ENCODE peak calls at places on chromosome 13, in ten cellular contexts. R, P, S, V, G, U, L, O, Z and C are unnamed samples.

GRCh38 chr13:114298866-114299265 is 15.4 kb upstream of the CHAMP1 start:
- DNase-seq in O (no peak), L (no peak), R (no peak), V (no peak), Z (no peak), P (peak; percentile 55), U (no peak), S (no peak), G (no peak), C (no peak)

GRCh38 chr13:93620366-93620765 is 393.8 kb downstream of the GPC6 start:
- DNase-seq in U (no peak), Z (no peak), O (no peak), L (no peak), V (no peak), G (no peak), P (peak; percentile 42), R (no peak), S (no peak), C (no peak)

GRCh38 chr13:28301839-28302238 is 163.5 kb downstream of the PAN3 start:
- DNase-seq in S (no peak), P (no peak), V (no peak), U (no peak), L (no peak), Z (no peak), G (no peak), O (no peak), R (no peak), C (no peak)

GRCh38 chr13:51225034-51225433 is 2.8 kb downstream of the FAM124A start:
- DNase-seq in O (no peak), R (no peak), U (no peak), P (no peak), S (no peak), V (no peak), G (no peak), Z (no peak), L (no peak), C (no peak)

GRCh38 chr13:114049026-114049425 is 75.2 kb upstream of the C13orf46 start:
- DNase-seq in O (no peak), G (no peak), Z (no peak), L (no peak), U (no peak), P (no peak), V (no peak), S (peak; percentile 79), R (no peak), C (no peak)

GRCh38 chr13:107144432-107144831 is 576.5 kb upstream of the ARGLU1 start:
- DNase-seq in R (no peak), U (no peak), S (no peak), V (peak; percentile 27), Z (no peak), G (no peak), P (peak; percentile 11), O (no peak), L (no peak), C (no peak)

GRCh38 chr13:42894765-42895181 is 97.3 kb downstream of the EPSTI1 start:
- DNase-seq in Z (no peak), L (peak; percentile 30), V (peak; percentile 36), U (no peak), P (peak; percentile 6), R (no peak), S (no peak), O (no peak), G (no peak), C (no peak)

GRCh38 chr13:27853871-27854270 is 61.6 kb downstream of the GSX1 start:
- DNase-seq in P (no peak), R (no peak), Z (no peak), G (no peak), S (no peak), V (no peak), O (no peak), L (no peak), U (no peak), C (no peak)

GRCh38 chr13:47256618-47257017 is 359.8 kb upstream of the HTR2A start:
- DNase-seq in O (no peak), P (peak; percentile 91), R (no peak), Z (no peak), V (peak; percentile 93), L (no peak), G (no peak), S (no peak), U (no peak), C (no peak)

GRCh38 chr13:71577127-71577526 is 289.9 kb downstream of the DACH1 start:
- DNase-seq in P (peak; percentile 74), Z (no peak), R (no peak), G (no peak), V (no peak), U (no peak), O (no peak), S (no peak), L (no peak), C (no peak)

GRCh38 chr13:42011601-42012401 is 36.6 kb upstream of the DGKH start:
- DNase-seq in L (peak; percentile 12), P (no peak), V (no peak), R (no peak), O (no peak), U (no peak), G (peak; percentile 61), S (peak; percentile 37), Z (peak; percentile 14), C (peak; percentile 53)

GRCh38 chr13:75414036-75414827 is 67.7 kb downstream of the TBC1D4 start:
- DNase-seq in U (no peak), O (no peak), P (no peak), L (no peak), S (no peak), Z (no peak), V (no peak), R (no peak), G (no peak), C (no peak)
- H3K4me1 ChIP-seq in U (no peaks in the 10 kb centered on the region), O (peaks cover 19% of the 10 kb centered on the region), P (peaks cover 8% of the 10 kb centered on the region), L (peaks cover 44% of the 10 kb centered on the region), S (no peaks in the 10 kb centered on the region), Z (no peaks in the 10 kb centered on the region), V (peaks cover 11% of the 10 kb centered on the region), R (peaks cover 13% of the 10 kb centered on the region), G (no peaks in the 10 kb centered on the region), C (peaks cover 35% of the 10 kb centered on the region)

GRCh38 chr13:110404321-110404720 is 97.2 kb downstream of the COL4A2 start:
- DNase-seq in O (no peak), R (no peak), G (no peak), Z (no peak), V (no peak), S (no peak), P (no peak), U (no peak), L (no peak), C (no peak)

GRCh38 chr13:110407531-110407930 is 100.4 kb downstream of the COL4A2 start:
- DNase-seq in G (no peak), R (no peak), U (no peak), V (no peak), L (no peak), Z (no peak), O (no peak), S (no peak), P (no peak), C (no peak)

GRCh38 chr13:110407021-110407420 is 99.9 kb downstream of the COL4A2 start:
- DNase-seq in L (no peak), G (no peak), Z (no peak), O (no peak), U (no peak), S (no peak), V (no peak), P (no peak), R (no peak), C (no peak)

GRCh38 chr13:110403721-110404120 is 96.6 kb downstream of the COL4A2 start:
- DNase-seq in G (no peak), V (peak; percentile 67), S (no peak), O (no peak), R (no peak), P (peak; percentile 83), U (no peak), L (no peak), Z (no peak), C (no peak)

DNA sequence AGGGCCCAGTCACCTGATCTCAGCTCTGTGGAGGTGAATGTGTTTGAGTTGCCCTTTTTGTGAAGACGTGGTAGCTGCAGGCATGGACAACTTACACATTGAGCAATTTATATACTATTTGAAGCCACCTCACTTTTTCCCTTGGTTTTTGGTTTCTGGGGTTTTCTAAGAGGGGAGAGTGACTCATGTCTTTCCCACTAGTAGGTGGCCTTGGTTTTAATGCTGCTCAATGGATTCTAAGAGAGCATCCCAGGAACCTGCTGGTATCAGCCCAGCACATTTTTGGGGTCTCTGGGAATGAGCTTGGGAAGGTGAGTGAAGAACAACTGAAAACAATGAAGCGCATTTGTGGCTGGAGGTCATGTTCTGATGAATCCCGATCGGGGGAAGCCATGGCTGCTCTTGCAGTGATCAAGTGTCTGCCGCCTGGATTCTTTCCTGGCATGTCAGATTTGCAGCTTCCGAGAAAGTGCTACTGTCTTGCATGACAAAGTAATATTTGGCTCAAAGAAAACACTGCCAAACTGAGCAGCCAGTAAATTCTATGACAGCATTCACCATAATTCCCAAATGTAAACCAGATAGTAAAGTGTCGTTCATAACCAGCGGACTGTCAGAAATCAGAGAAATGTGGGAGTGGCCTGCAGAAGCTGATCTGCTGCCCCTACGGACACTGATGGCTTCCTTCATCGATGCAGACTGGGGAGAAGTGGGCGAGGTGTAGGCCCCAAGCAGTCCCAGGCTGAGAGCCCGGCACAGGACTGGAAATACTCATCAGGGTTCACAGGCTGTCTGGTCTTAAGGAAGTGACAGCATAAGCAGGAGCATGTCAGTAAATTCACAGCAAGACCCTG is 98.7 kb downstream of the COL4A2 start:
- DNase-seq in L (no peak), P (peak; percentile 96), O (no peak), G (no peak), S (no peak), V (peak; percentile 89), Z (no peak), R (no peak), U (no peak), C (no peak)
- H3K4me1 ChIP-seq in L (no peaks in the 10 kb centered on the region), P (peaks cover 58% of the 10 kb centered on the region), O (no peaks in the 10 kb centered on the region), G (no peaks in the 10 kb centered on the region), S (no peaks in the 10 kb centered on the region), V (peaks cover 54% of the 10 kb centered on the region), Z (no peaks in the 10 kb centered on the region), R (peaks cover 26% of the 10 kb centered on the region), U (peaks cover 14% of the 10 kb centered on the region), C (no peaks in the 10 kb centered on the region)

DNA sequence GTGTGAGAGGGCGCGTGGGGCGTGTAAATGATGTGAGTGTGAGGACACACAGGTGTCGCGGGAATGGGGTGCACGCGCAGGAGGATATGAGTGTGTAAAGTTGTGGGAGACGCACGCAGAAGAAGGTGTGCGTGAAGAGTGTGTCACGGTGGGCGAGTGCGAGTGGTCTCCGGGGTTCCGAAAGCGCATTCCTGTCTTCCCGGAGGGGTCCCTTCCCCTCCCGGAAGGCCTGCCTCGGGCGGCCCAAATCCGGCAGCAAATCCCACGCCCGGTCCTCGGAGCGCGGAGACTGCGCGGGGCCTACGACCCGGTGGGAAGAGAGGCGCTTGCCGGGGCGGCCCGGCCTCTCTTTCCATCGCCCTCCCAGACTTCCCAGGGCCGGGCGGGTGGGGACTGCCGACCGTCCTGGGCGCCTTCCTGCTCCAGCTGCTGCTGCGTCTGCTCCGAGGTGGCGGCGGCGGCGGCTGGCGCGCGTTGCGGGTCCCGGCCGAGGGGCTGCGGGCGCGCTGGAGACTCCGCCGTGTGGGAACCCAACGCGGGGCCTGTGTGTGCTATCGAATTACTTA is 2.1 kb downstream of the ZIC5 start:
- DNase-seq in S (no peak), Z (peak; percentile 46), P (no peak), G (no peak), V (no peak), U (no peak), L (no peak), O (no peak), R (no peak), C (peak; percentile 11)
- H3K4me1 ChIP-seq in S (peaks cover 37% of the 10 kb centered on the region), Z (no peaks in the 10 kb centered on the region), P (no peaks in the 10 kb centered on the region), G (peaks cover 17% of the 10 kb centered on the region), V (peaks cover 2% of the 10 kb centered on the region), U (peaks cover 18% of the 10 kb centered on the region), L (peaks cover 32% of the 10 kb centered on the region), O (peaks cover 28% of the 10 kb centered on the region), R (peaks cover 10% of the 10 kb centered on the region), C (peaks cover 14% of the 10 kb centered on the region)

GRCh38 chr13:44302948-44303575 is 70.6 kb upstream of the SERP2 start:
- DNase-seq in Z (no peak), R (no peak), L (no peak), U (no peak), P (peak; percentile 84), V (peak; percentile 50), G (no peak), S (no peak), O (no peak), C (no peak)
- H3K4me1 ChIP-seq in Z (no peaks in the 10 kb centered on the region), R (peaks cover 8% of the 10 kb centered on the region), L (peaks cover 23% of the 10 kb centered on the region), U (peaks cover 39% of the 10 kb centered on the region), P (peaks cover 33% of the 10 kb centered on the region), V (peaks cover 20% of the 10 kb centered on the region), G (no peaks in the 10 kb centered on the region), S (peaks cover 21% of the 10 kb centered on the region), O (peaks cover 14% of the 10 kb centered on the region), C (peaks cover 6% of the 10 kb centered on the region)